ENCODE peak calls at places on chromosomes 4 and X, in four cellular contexts. W, Z, R and V are unnamed samples.

GRCh38 chrX:71536285-71536684 is 3.4 kb downstream of the OGT start:
- DNase-seq in W (no peak), Z (no peak), R (no peak), V (no peak)

GRCh38 chr4:124414641-124415040 is 297.9 kb downstream of the ANKRD50 start:
- DNase-seq in W (no peak), Z (no peak), R (no peak), V (no peak)

GRCh38 chr4:156623376-156623775 is 348.2 kb downstream of the PDGFC start:
- DNase-seq in W (no peak), Z (no peak), R (no peak), V (no peak)

GRCh38 chrX:65689377-65689776 is 21.9 kb downstream of the MSN start:
- DNase-seq in W (no peak), Z (no peak), R (no peak), V (no peak)

GRCh38 chrX:137926090-137926489 is 360.2 kb downstream of the ZIC3 start:
- DNase-seq in W (peak; percentile 32), Z (no peak), R (no peak), V (peak; percentile 65)

GRCh38 chrX:47191331-47191730 is 2.3 kb upstream of the UBA1 start:
- DNase-seq in W (no peak), Z (no peak), R (no peak), V (peak; percentile 72)

GRCh38 chrX:22220941-22221340 is 51.8 kb upstream of the CBLL2 start:
- DNase-seq in W (no peak), Z (no peak), R (no peak), V (no peak)

GRCh38 chr4:165379662-165380061 is 854 bp downstream of the CPE start:
- DNase-seq in W (no peak), Z (peak; percentile 59), R (peak; percentile 48), V (peak; percentile 90)